ENCODE peak calls at places on chromosomes 2 and 18, in eight cellular contexts. M, L, S, Y, A, W, E and D are unnamed samples.

GRCh38 chr2:45649855-45650806 is 1.3 kb upstream of the PRKCE start:
- DNase-seq in M (peak), S (peak), A (peak), W (peak), Y (peak), E (peak), L (peak), D (peak)

GRCh38 chr18:39796413-39796812 is 2158.6 kb upstream of the PIK3C3 start:
- DNase-seq in L (no peak), W (no peak), A (no peak), S (no peak), M (no peak), Y (no peak), E (no peak), D (no peak)

GRCh38 chr2:207950063-207950760 is 75.1 kb downstream of the PLEKHM3 start:
- DNase-seq in A (no peak), M (peak), E (no peak), W (no peak), Y (no peak), L (no peak), S (no peak), D (no peak)

GRCh38 chr2:85728342-85728741 is 25.4 kb upstream of the ATOH8 start:
- DNase-seq in E (no peak), M (no peak), W (no peak), S (no peak), A (no peak), L (no peak), Y (no peak), D (no peak)

GRCh38 chr2:27683390-27684071 is 19.8 kb downstream of the SLC4A1AP start:
- DNase-seq in L (peak), A (peak), Y (peak), S (peak), W (peak), M (peak), E (peak), D (peak)

GRCh38 chr18:58313491-58314032 is 269.5 kb downstream of the NEDD4L start:
- DNase-seq in W (no peak), M (no peak), A (no peak), S (no peak), E (no peak), L (no peak), Y (no peak), D (peak)

GRCh38 chr2:99960724-99961566 is 181.4 kb downstream of the AFF3 start:
- DNase-seq in L (no peak), S (no peak), M (no peak), E (no peak), Y (no peak), A (no peak), W (no peak), D (peak)

GRCh38 chr2:126359494-126359893 is 296.5 kb upstream of the GYPC start:
- DNase-seq in W (no peak), M (peak), S (no peak), E (no peak), A (no peak), L (peak), Y (no peak), D (no peak)

GRCh38 chr2:85907671-85908157 is 18.9 kb upstream of the ST3GAL5 start:
- DNase-seq in A (no peak), Y (peak), L (no peak), W (no peak), E (no peak), M (peak), S (no peak), D (no peak)

GRCh38 chr18:32237024-32237423 is 47.2 kb downstream of the MEP1B start:
- DNase-seq in W (no peak), A (no peak), M (no peak), Y (no peak), E (no peak), S (no peak), L (no peak), D (no peak)

GRCh38 chr2:236673126-236673822 is 103.6 kb downstream of the ACKR3 start:
- DNase-seq in L (no peak), W (peak), M (no peak), S (no peak), E (peak), Y (no peak), A (no peak), D (no peak)

GRCh38 chr2:45263147-45263546 is 253.9 kb upstream of the SIX2 start:
- DNase-seq in E (no peak), S (no peak), M (no peak), L (peak), A (no peak), W (no peak), Y (no peak), D (no peak)

GRCh38 chr2:234606906-234607305 is 110.0 kb upstream of the ARL4C start:
- DNase-seq in Y (peak), A (no peak), E (no peak), L (no peak), S (no peak), M (no peak), W (peak), D (no peak)

GRCh38 chr2:160454070-160454797 is 39.4 kb downstream of the RBMS1 start:
- DNase-seq in S (no peak), Y (no peak), M (no peak), W (no peak), A (no peak), L (no peak), E (no peak), D (no peak)

GRCh38 chr2:28751956-28752607 is 452 bp downstream of the PPP1CB start:
- DNase-seq in W (peak), E (no peak), M (peak), S (no peak), Y (no peak), L (no peak), A (no peak), D (no peak)

GRCh38 chr18:53467756-53468155 is 756.7 kb downstream of the MBD2 start:
- DNase-seq in E (no peak), W (no peak), A (no peak), S (no peak), M (no peak), Y (no peak), L (no peak), D (no peak)

GRCh38 chr18:8766576-8767253 is 61.4 kb downstream of the MTCL1 start:
- DNase-seq in L (no peak), E (no peak), S (no peak), Y (no peak), M (no peak), A (no peak), W (no peak), D (no peak)
- H3K27ac ChIP-seq in L (no peak), E (no peak), S (peak), Y (no peak), M (peak), A (no peak), W (no peak), D (no peak)

GRCh38 chr2:226775032-226775509 is 24.5 kb downstream of the IRS1 start:
- DNase-seq in M (no peak), Y (no peak), L (no peak), W (no peak), A (no peak), S (no peak), E (no peak), D (no peak)
- H3K27ac ChIP-seq in M (no peak), Y (no peak), L (no peak), W (no peak), A (no peak), S (no peak), E (no peak), D (no peak)

GRCh38 chr2:40242315-40242714 is 209.6 kb downstream of the SLC8A1 start:
- DNase-seq in Y (no peak), E (no peak), L (no peak), W (no peak), A (no peak), S (no peak), M (no peak), D (no peak)

GRCh38 chr2:40240067-40240466 is 211.8 kb downstream of the SLC8A1 start:
- DNase-seq in L (peak), S (no peak), W (no peak), E (peak), M (peak), Y (peak), A (peak), D (peak)

GRCh38 chr2:40243581-40243980 is 208.3 kb downstream of the SLC8A1 start:
- DNase-seq in M (peak), L (peak), W (no peak), E (no peak), Y (peak), S (no peak), A (no peak), D (no peak)

GRCh38 chr2:40248294-40248693 is 203.6 kb downstream of the SLC8A1 start:
- DNase-seq in A (no peak), L (no peak), S (no peak), E (no peak), Y (no peak), W (no peak), M (no peak), D (no peak)

GRCh38 chr2:40244251-40245010 is 207.5 kb downstream of the SLC8A1 start:
- DNase-seq in L (peak), A (peak), W (no peak), M (peak), Y (peak), E (peak), S (peak), D (peak)
- H3K27ac ChIP-seq in L (peak), A (no peak), W (no peak), M (peak), Y (peak), E (peak), S (no peak), D (peak)

DNA sequence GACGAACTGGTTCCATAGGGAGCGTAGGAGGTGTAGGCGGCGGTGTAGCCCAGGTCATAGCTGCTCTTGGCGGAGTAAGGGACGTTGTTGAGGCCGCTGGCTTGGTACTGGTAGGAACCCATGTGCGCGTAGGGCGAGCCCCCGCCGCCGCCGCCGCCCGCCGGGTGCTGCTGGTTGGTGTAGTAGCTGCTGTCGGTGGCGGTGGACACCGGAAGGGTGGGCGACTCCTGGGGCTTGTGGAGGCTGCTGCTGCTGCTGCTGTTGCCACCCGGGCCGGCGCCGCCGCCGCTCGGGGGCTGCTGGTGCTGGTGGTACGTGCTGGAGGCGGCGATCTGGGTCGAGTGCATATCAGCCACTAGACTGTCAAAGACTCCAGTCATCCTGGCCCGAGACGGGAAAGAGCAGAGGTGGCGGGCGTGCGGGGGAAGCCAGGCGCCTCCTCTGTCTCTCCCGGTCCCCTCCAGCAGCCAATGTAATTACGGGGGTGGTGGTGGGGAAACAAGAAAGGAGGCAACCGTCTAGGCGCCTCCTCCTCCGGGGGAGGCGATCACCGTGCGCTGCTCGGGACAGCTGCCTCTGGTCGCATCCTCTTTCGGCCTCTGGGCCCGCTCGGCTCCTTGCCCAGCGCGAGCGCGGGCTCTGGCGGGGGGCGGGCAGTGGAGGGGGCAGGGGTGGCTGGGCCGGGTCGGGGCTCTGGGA is 392 bp downstream of the DLX2 start:
- DNase-seq in Y (peak), M (no peak), W (peak), A (peak), E (no peak), L (no peak), S (peak), D (no peak)
- H3K27ac ChIP-seq in Y (peak), M (no peak), W (no peak), A (no peak), E (no peak), L (no peak), S (peak), D (no peak)

GRCh38 chr2:133438026-133438425 is 130.2 kb downstream of the NCKAP5 start:
- DNase-seq in W (no peak), S (no peak), L (no peak), Y (no peak), M (no peak), E (no peak), A (no peak), D (no peak)
- H3K27ac ChIP-seq in W (no peak), S (peak), L (no peak), Y (no peak), M (no peak), E (no peak), A (no peak), D (no peak)

GRCh38 chr2:217950401-217950871 is 52.4 kb downstream of the TNS1 start:
- DNase-seq in A (peak), L (no peak), M (no peak), W (no peak), S (no peak), E (peak), Y (no peak), D (no peak)
- H3K27ac ChIP-seq in A (no peak), L (no peak), M (no peak), W (no peak), S (peak), E (peak), Y (no peak), D (no peak)

DNA sequence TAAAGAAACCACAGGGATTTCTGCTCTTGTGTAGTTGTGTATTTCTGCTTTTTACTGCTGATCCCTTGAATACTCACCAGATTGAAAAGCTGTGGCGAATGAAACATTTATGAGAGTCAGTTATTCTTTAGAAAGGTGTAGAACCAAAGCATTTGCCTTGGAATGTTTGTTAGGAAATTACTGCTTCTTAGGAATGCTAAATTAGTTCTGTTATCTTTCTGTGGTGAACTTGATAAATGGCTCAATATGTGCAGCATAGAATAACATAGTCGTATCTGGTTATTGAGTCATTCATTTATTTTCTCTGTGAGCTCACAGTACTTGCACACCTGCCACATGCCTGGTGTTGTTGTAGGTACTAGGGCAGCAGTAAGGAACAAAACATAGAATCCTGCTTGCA is 57.0 kb upstream of the FAM237A start:
- DNase-seq in S (no peak), W (no peak), A (no peak), Y (peak), E (no peak), M (peak), L (peak), D (no peak)
- H3K27ac ChIP-seq in S (no peak), W (no peak), A (no peak), Y (no peak), E (no peak), M (no peak), L (no peak), D (no peak)